ENCODE peak calls at places on chromosomes 5 and 9, in six cellular contexts. G is GM23338, F is PC-9, C is SK-N-SH, Q is PC-3, U is MM.1S. J is an unnamed sample.

GRCh38 chr5:107782770-107783169 is 112.0 kb upstream of the EFNA5 start:
- DNase-seq in G (no peak), F (no peak), C (no peak), Q (no peak), U (no peak), J (no peak)

GRCh38 chr5:114261989-114262388 is 99.9 kb upstream of the KCNN2 start:
- DNase-seq in G (no peak), F (no peak), C (no peak), Q (no peak), U (no peak), J (no peak)

GRCh38 chr5:65194871-65195270 is 286.8 kb downstream of the ADAMTS6 start:
- DNase-seq in G (no peak), F (no peak), C (no peak), Q (no peak), U (no peak), J (no peak)

GRCh38 chr5:116847960-116848359 is 273.3 kb upstream of the SEMA6A start:
- DNase-seq in G (no peak), F (no peak), C (no peak), Q (no peak), U (no peak), J (no peak)

GRCh38 chr5:79464695-79465332 is 49.1 kb downstream of the HOMER1 start:
- DNase-seq in G (peak; percentile 57), F (no peak), C (peak; percentile 39), Q (peak; percentile 52), U (peak; percentile 42), J (peak; percentile 18)

GRCh38 chr9:112694910-112695555 is 22.9 kb downstream of the INIP start:
- DNase-seq in G (no peak), F (no peak), C (no peak), Q (no peak), U (no peak), J (no peak)

GRCh38 chr5:124021066-124021641 is 509.2 kb downstream of the CSNK1G3 start:
- DNase-seq in G (peak; percentile 31), F (no peak), C (no peak), Q (peak; percentile 10), U (no peak), J (no peak)

GRCh38 chr9:93257808-93258331 is 73.9 kb downstream of the WNK2 start:
- DNase-seq in G (no peak), F (peak; percentile 41), C (peak; percentile 11), Q (peak; percentile 48), U (no peak), J (no peak)

DNA sequence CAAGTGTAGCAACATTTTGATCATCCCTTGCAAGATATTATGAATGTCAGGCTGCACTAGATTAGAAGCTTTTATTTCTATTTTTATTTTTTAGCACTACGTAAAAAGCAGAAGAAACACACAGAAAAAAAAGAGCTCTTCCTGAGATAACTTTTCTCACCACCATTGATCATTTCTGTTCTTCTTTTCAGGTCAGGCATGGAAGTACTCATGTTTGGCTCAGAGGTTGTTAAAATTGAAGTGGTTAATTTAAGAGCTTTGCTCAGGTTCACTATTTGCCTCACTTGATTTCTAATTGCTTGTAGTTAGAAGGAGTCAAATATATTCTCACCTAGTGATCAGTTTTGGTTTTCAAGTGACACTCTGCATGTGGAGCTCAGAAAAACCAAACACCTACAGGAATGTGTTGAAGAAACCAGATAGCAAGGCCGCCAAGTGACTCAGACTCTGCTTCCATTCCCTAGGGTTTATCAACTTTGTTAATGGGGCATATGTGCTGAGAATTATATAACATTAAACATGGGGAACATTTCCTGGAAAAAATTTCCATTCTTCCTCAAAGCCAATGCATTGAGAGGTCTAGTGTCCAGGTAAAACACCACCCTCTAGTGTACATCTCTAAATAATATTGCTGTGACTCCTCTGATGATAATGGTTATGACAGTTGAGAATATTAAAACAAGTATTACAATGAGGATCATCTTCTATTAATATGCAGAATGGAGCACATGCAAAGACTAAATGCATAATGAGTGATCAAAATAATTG is 679.7 kb downstream of the CETN3 start:
- DNase-seq in G (no peak), F (peak; percentile 34), C (no peak), Q (peak; percentile 73), U (peak; percentile 39), J (no peak)
- TF ChIP-seq CTCF in G (peak; percentile 34), F (peak; percentile 41), C (peak; percentile 35), Q (peak; percentile 80), U (peak; percentile 62), J (peak; percentile 27)

GRCh38 chr9:134742822-134743221 is 101.2 kb downstream of the COL5A1 start:
- DNase-seq in G (peak; percentile 65), F (no peak), C (no peak), Q (no peak), U (no peak), J (no peak)
- H3F3A ChIP-seq in G (peaks cover 9% of the 10 kb centered on the region), F (peaks cover 6% of the 10 kb centered on the region), C (peaks cover 81% of the 10 kb centered on the region), Q (no peaks in the 10 kb centered on the region), U (no peaks in the 10 kb centered on the region), J (peaks cover 10% of the 10 kb centered on the region)

GRCh38 chr9:136951541-136952353 is at the start of gene LCN12:
- DNase-seq in G (no peak), F (no peak), C (no peak), Q (no peak), U (no peak), J (no peak)

GRCh38 chr9:136947955-136948510 is 3.0 kb downstream of the C8G start:
- DNase-seq in G (peak; percentile 75), F (peak; percentile 61), C (peak; percentile 78), Q (peak; percentile 36), U (no peak), J (peak; percentile 74)

GRCh38 chr9:136949239-136949816 is 2.7 kb upstream of the LCN12 start:
- DNase-seq in G (peak; percentile 46), F (no peak), C (no peak), Q (no peak), U (no peak), J (peak; percentile 38)

GRCh38 chr9:136950656-136951030 is 1.4 kb upstream of the LCN12 start:
- DNase-seq in G (no peak), F (no peak), C (peak; percentile 73), Q (no peak), U (no peak), J (no peak)

GRCh38 chr9:136949817-136950655 is 2.0 kb upstream of the LCN12 start:
- DNase-seq in G (peak; percentile 97), F (peak; percentile 86), C (peak; percentile 100), Q (peak; percentile 88), U (peak; percentile 95), J (peak; percentile 96)
- TF ChIP-seq CTCF in G (no peak), F (no peak), C (no peak), Q (no peak), U (peak; percentile 24), J (peak; percentile 11)

GRCh38 chr5:172769324-172769597 is 1.7 kb downstream of the DUSP1 start:
- DNase-seq in G (no peak), F (no peak), C (no peak), Q (no peak), U (no peak), J (no peak)

GRCh38 chr5:172770374-172770674 is 671 bp downstream of the DUSP1 start:
- DNase-seq in G (no peak), F (no peak), C (no peak), Q (no peak), U (no peak), J (no peak)

GRCh38 chr5:172770675-172771438 is at the start of gene DUSP1:
- DNase-seq in G (peak; percentile 97), F (peak; percentile 84), C (peak; percentile 99), Q (peak; percentile 97), U (peak; percentile 96), J (peak; percentile 98)

GRCh38 chr5:172768573-172769323 is 2.2 kb downstream of the DUSP1 start:
- DNase-seq in G (no peak), F (no peak), C (no peak), Q (no peak), U (no peak), J (no peak)

GRCh38 chr5:172769598-172770373 is 1.2 kb downstream of the DUSP1 start:
- DNase-seq in G (peak; percentile 31), F (no peak), C (peak; percentile 49), Q (no peak), U (no peak), J (peak; percentile 30)
- H3F3A ChIP-seq in G (peaks cover 3% of the 10 kb centered on the region), F (peaks cover 64% of the 10 kb centered on the region), C (peaks cover 72% of the 10 kb centered on the region), Q (peaks cover 26% of the 10 kb centered on the region), U (peaks cover 38% of the 10 kb centered on the region), J (peaks cover 29% of the 10 kb centered on the region)

GRCh38 chr9:131367445-131367844 is 26.4 kb upstream of the PRRC2B start:
- DNase-seq in G (no peak), F (no peak), C (no peak), Q (no peak), U (no peak), J (no peak)

GRCh38 chr9:131361202-131361833 is 32.6 kb upstream of the PRRC2B start:
- DNase-seq in G (no peak), F (peak; percentile 84), C (no peak), Q (no peak), U (no peak), J (no peak)

GRCh38 chr9:131370638-131371037 is 23.2 kb upstream of the PRRC2B start:
- DNase-seq in G (no peak), F (no peak), C (no peak), Q (no peak), U (no peak), J (no peak)

GRCh38 chr9:131365546-131365945 is 28.3 kb upstream of the PRRC2B start:
- DNase-seq in G (no peak), F (no peak), C (no peak), Q (no peak), U (no peak), J (no peak)

DNA sequence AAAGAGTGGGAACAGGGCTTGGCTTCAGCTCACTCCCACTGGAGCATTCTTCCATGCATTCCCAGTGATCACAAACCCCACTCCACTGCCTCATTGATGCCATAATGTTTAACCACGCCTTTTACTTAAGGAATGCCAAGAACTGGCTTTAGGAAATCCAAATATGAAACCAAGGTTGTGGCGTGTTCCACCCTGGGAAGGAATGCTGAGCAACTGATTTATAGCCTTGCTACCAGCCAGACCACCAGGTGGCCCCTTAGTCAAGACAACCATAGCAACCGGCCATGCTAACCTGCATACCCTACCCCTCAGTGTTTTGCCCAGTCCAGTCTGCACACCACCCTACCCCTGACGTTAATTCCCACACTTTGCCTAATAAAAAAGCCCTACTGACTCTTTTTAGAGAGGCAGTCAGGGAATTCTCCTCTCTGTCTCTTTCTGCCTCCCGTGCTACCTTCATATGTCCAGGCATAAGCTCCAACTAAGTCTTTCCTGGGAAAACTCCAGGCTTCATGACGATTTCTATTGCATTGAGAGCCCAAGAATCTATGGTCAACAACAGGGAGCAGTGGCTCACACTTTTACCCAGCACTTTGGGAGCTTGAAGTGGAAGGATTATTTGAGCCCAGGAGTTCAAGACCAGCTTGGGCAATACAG is 27.0 kb upstream of the PRRC2B start:
- DNase-seq in G (peak; percentile 73), F (peak; percentile 72), C (peak; percentile 63), Q (peak; percentile 52), U (no peak), J (peak; percentile 84)
- TF ChIP-seq CTCF in G (peak; percentile 47), F (no peak), C (peak; percentile 38), Q (peak; percentile 32), U (no peak), J (peak; percentile 61)

DNA sequence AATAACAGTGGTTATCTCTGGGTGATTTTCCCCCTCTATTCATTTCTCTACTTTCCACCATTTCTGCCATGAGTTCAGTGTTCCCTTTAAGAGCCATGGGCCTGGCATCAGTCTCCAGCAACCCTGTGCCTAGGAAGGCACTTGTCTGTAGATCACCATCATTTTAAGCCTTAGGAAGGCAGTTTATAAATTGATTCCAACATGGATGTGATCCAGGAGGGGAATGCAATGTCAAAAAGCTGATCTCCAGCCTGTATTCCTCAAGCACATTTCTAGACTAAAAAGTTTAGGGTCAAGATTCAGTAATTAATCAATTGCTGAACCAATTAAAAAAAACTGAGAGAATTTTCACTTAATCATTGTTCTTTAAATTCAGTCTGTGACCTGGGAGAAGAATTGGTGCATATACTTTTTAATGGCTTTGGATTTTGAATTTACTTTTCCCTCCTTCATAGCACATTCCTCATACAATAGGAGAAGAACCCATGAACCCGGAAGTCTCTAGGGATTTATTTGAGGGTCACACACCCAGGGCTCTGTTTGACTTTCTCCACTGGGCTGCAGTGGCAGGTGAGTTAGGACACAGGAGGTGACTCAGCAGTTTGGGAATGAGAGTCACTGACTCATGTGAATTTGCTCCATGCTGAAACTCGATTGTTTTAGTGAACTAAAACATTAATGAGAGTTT is 6.1 kb upstream of the ERMP1 start:
- DNase-seq in G (peak; percentile 58), F (peak; percentile 93), C (no peak), Q (peak; percentile 88), U (peak; percentile 53), J (no peak)
- H3F3A ChIP-seq in G (no peaks in the 10 kb centered on the region), F (peaks cover 37% of the 10 kb centered on the region), C (no peaks in the 10 kb centered on the region), Q (peaks cover 6% of the 10 kb centered on the region), U (no peaks in the 10 kb centered on the region), J (no peaks in the 10 kb centered on the region)

J was measured in neural progenitor cell.